ENCODE peak calls at places on chromosomes 5 and 9, in eight cellular contexts. One of them, this sample, is unnamed.

GRCh38 chr5:173315495-173316352 is 12.5 kb downstream of the STC2 start:
- DNase-seq in AG08396: peak
- DNase-seq in HTR-8/SVneo: peak
- DNase-seq in nucleus accumbens: no peak
- DNase-seq in H9: no peak
- DNase-seq in NB4: no peak
- DNase-seq in IMR-90: peak
- DNase-seq in pancreas: no peak
- DNase-seq in this sample: peak

GRCh38 chr5:72441861-72442540 is 65.2 kb downstream of the ZNF366 start:
- DNase-seq in AG08396: peak
- DNase-seq in HTR-8/SVneo: peak
- DNase-seq in nucleus accumbens: no peak
- DNase-seq in H9: no peak
- DNase-seq in NB4: no peak
- DNase-seq in IMR-90: peak
- DNase-seq in pancreas: no peak
- DNase-seq in this sample: peak

GRCh38 chr9:134459573-134459972 is 133.3 kb downstream of the RXRA start:
- DNase-seq in AG08396: no peak
- DNase-seq in HTR-8/SVneo: no peak
- DNase-seq in nucleus accumbens: no peak
- DNase-seq in H9: no peak
- DNase-seq in NB4: no peak
- DNase-seq in IMR-90: no peak
- DNase-seq in pancreas: no peak
- DNase-seq in this sample: no peak

GRCh38 chr5:172102913-172103629 is 85.0 kb downstream of the STK10 start:
- DNase-seq in AG08396: peak
- DNase-seq in HTR-8/SVneo: peak
- DNase-seq in nucleus accumbens: no peak
- DNase-seq in H9: peak
- DNase-seq in NB4: no peak
- DNase-seq in IMR-90: peak
- DNase-seq in pancreas: no peak
- DNase-seq in this sample: peak

GRCh38 chr5:27011274-27011673 is 27.1 kb downstream of the CDH9 start:
- DNase-seq in AG08396: no peak
- DNase-seq in HTR-8/SVneo: no peak
- DNase-seq in nucleus accumbens: no peak
- DNase-seq in H9: no peak
- DNase-seq in NB4: peak
- DNase-seq in IMR-90: no peak
- DNase-seq in pancreas: no peak
- DNase-seq in this sample: no peak

GRCh38 chr5:135246923-135247795 is 151.9 kb downstream of the MACROH2A1 start:
- DNase-seq in AG08396: peak
- DNase-seq in HTR-8/SVneo: peak
- DNase-seq in nucleus accumbens: no peak
- DNase-seq in H9: peak
- DNase-seq in NB4: peak
- DNase-seq in IMR-90: peak
- DNase-seq in pancreas: peak
- DNase-seq in this sample: peak

GRCh38 chr5:37739817-37740261 is 100.0 kb downstream of the GDNF start:
- DNase-seq in AG08396: peak
- DNase-seq in HTR-8/SVneo: no peak
- DNase-seq in nucleus accumbens: no peak
- DNase-seq in H9: no peak
- DNase-seq in NB4: no peak
- DNase-seq in IMR-90: peak
- DNase-seq in pancreas: no peak
- DNase-seq in this sample: no peak

GRCh38 chr5:66144799-66145390 is 795 bp downstream of the SREK1 start:
- DNase-seq in AG08396: no peak
- DNase-seq in HTR-8/SVneo: peak
- DNase-seq in nucleus accumbens: peak
- DNase-seq in H9: no peak
- DNase-seq in NB4: peak
- DNase-seq in IMR-90: no peak
- DNase-seq in pancreas: no peak
- DNase-seq in this sample: no peak

GRCh38 chr9:122350577-122351355 is 20.1 kb upstream of the PTGS1 start:
- DNase-seq in AG08396: peak
- DNase-seq in HTR-8/SVneo: peak
- DNase-seq in nucleus accumbens: peak
- DNase-seq in H9: peak
- DNase-seq in NB4: peak
- DNase-seq in IMR-90: peak
- DNase-seq in pancreas: peak
- DNase-seq in this sample: peak

GRCh38 chr5:68930139-68930538 is 163.7 kb upstream of the SLC30A5 start:
- DNase-seq in AG08396: no peak
- DNase-seq in HTR-8/SVneo: no peak
- DNase-seq in nucleus accumbens: no peak
- DNase-seq in H9: no peak
- DNase-seq in NB4: no peak
- DNase-seq in IMR-90: no peak
- DNase-seq in pancreas: no peak
- DNase-seq in this sample: no peak

GRCh38 chr5:125044491-125045282 is 298.2 kb upstream of the ZNF608 start:
- DNase-seq in AG08396: no peak
- DNase-seq in HTR-8/SVneo: peak
- DNase-seq in nucleus accumbens: no peak
- DNase-seq in H9: no peak
- DNase-seq in NB4: no peak
- DNase-seq in IMR-90: no peak
- DNase-seq in pancreas: no peak
- DNase-seq in this sample: no peak

GRCh38 chr9:89740722-89741121 is 135.9 kb downstream of the GADD45G start:
- DNase-seq in AG08396: no peak
- DNase-seq in HTR-8/SVneo: no peak
- DNase-seq in nucleus accumbens: no peak
- DNase-seq in H9: no peak
- DNase-seq in NB4: no peak
- DNase-seq in IMR-90: no peak
- DNase-seq in pancreas: no peak
- DNase-seq in this sample: no peak

GRCh38 chr9:71911908-71912325 is 478 bp downstream of the C9orf85 start:
- DNase-seq in AG08396: peak
- DNase-seq in HTR-8/SVneo: no peak
- DNase-seq in nucleus accumbens: no peak
- DNase-seq in H9: no peak
- DNase-seq in NB4: no peak
- DNase-seq in IMR-90: peak
- DNase-seq in pancreas: no peak
- DNase-seq in this sample: no peak

This sample was measured in foreskin melanocyte.